ENCODE peak calls at places on chromosome 10, in four cellular contexts. P, G, V and A are unnamed samples.

GRCh38 chr10:3151889-3152565 is 20.6 kb downstream of the PITRM1 start:
- DNase-seq in V (no peak), G (no peak), P (no peak), A (no peak)

GRCh38 chr10:3807221-3807927 is 22.4 kb upstream of the KLF6 start:
- DNase-seq in V (no peak), P (no peak), G (no peak), A (no peak)

GRCh38 chr10:60960913-60961312 is 16.9 kb upstream of the RHOBTB1 start:
- DNase-seq in P (no peak), G (no peak), V (no peak), A (no peak)

GRCh38 chr10:15715619-15716227 is 4.0 kb downstream of the ITGA8 start:
- DNase-seq in V (no peak), P (no peak), G (no peak), A (no peak)

GRCh38 chr10:17210361-17210760 is 8.9 kb upstream of the TRDMT1 start:
- DNase-seq in P (no peak), G (no peak), V (no peak), A (no peak)

GRCh38 chr10:77457266-77457665 is 180.3 kb downstream of the KCNMA1 start:
- DNase-seq in V (no peak), P (no peak), G (no peak), A (no peak)

GRCh38 chr10:76786673-76787072 is 850.9 kb downstream of the KCNMA1 start:
- DNase-seq in P (no peak), G (no peak), V (no peak), A (no peak)

GRCh38 chr10:76657337-76658012 is 980.1 kb downstream of the KCNMA1 start:
- DNase-seq in V (no peak), G (no peak), P (no peak), A (no peak)

GRCh38 chr10:22810643-22811254 is 96.4 kb upstream of the PIP4K2A start:
- DNase-seq in P (no peak), G (no peak), V (no peak), A (no peak)

GRCh38 chr10:114751856-114752255 is 69.7 kb upstream of the FHIP2A start:
- DNase-seq in V (no peak), P (no peak), G (no peak), A (no peak)

GRCh38 chr10:114483575-114483974 is 79.3 kb upstream of the AFAP1L2 start:
- DNase-seq in P (no peak), V (no peak), G (no peak), A (no peak)

GRCh38 chr10:102196893-102197292 is 29.2 kb upstream of the ELOVL3 start:
- DNase-seq in P (no peak), G (no peak), V (no peak), A (no peak)

GRCh38 chr10:97676770-97677581 is 10.1 kb downstream of the AVPI1 start:
- DNase-seq in V (no peak), G (no peak), P (no peak), A (no peak)

GRCh38 chr10:104802941-104803340 is 161.9 kb downstream of the SORCS3 start:
- DNase-seq in G (no peak), P (no peak), V (no peak), A (no peak)

GRCh38 chr10:6755891-6756460 is 175.9 kb upstream of the PRKCQ start:
- DNase-seq in V (no peak), G (no peak), P (no peak), A (no peak)

GRCh38 chr10:95474228-95475002 is 86.8 kb downstream of the SORBS1 start:
- DNase-seq in V (no peak), P (peak; percentile 45), G (no peak), A (no peak)

GRCh38 chr10:60480865-60481563 is 91.3 kb upstream of the ANK3 start:
- DNase-seq in P (peak; percentile 47), V (peak; percentile 12), G (no peak), A (peak; percentile 61)

GRCh38 chr10:91410638-91411367 is 659 bp downstream of the HECTD2 start:
- DNase-seq in P (peak; percentile 20), G (no peak), V (no peak), A (no peak)

GRCh38 chr10:3861785-3862184 is 76.8 kb upstream of the KLF6 start:
- DNase-seq in G (peak; percentile 48), V (peak; percentile 44), P (no peak), A (no peak)

GRCh38 chr10:6239213-6239991 is 36.7 kb downstream of the PFKFB3 start:
- DNase-seq in G (no peak), P (peak; percentile 50), V (no peak), A (peak; percentile 92)

GRCh38 chr10:25805986-25806385 is 128.0 kb upstream of the MYO3A start:
- DNase-seq in G (no peak), P (no peak), V (no peak), A (no peak)

GRCh38 chr10:50439187-50439586 is 184.6 kb downstream of the SGMS1 start:
- DNase-seq in G (no peak), P (no peak), V (no peak), A (no peak)

GRCh38 chr10:102813734-102814455 is 23.3 kb downstream of the CYP17A1 start:
- DNase-seq in P (no peak), G (no peak), V (no peak), A (no peak)

GRCh38 chr10:4067552-4068254 is 282.7 kb upstream of the KLF6 start:
- DNase-seq in G (no peak), P (no peak), V (no peak), A (no peak)

GRCh38 chr10:29482591-29483421 is 152.0 kb downstream of the SVIL start:
- DNase-seq in V (no peak), P (no peak), G (no peak), A (no peak)

GRCh38 chr10:57716884-57717283 is 550.8 kb downstream of the IPMK start:
- DNase-seq in G (no peak), P (no peak), V (no peak), A (no peak)

GRCh38 chr10:125214283-125214570 is 53.9 kb upstream of the CTBP2 start:
- DNase-seq in G (no peak), P (no peak), V (no peak), A (no peak)

GRCh38 chr10:79473511-79474095 is 28.2 kb upstream of the ZCCHC24 start:
- DNase-seq in V (no peak), G (no peak), P (no peak), A (no peak)

GRCh38 chr10:115774721-115775120 is 498.3 kb downstream of the GFRA1 start:
- DNase-seq in V (no peak), G (no peak), P (no peak), A (no peak)

GRCh38 chr10:31929260-31929985 is 792 bp upstream of the ARHGAP12 start:
- DNase-seq in V (peak; percentile 70), G (peak; percentile 68), P (peak; percentile 50), A (no peak)

GRCh38 chr10:5147981-5148677 is 36.8 kb downstream of the AKR1C8 start:
- DNase-seq in G (no peak), P (no peak), V (no peak), A (no peak)
- H3K27ac ChIP-seq in G (no peak overlapping the region), P (no peak overlapping the region), V (peak overlapping the region; percentile 90), A (no peak overlapping the region)

DNA sequence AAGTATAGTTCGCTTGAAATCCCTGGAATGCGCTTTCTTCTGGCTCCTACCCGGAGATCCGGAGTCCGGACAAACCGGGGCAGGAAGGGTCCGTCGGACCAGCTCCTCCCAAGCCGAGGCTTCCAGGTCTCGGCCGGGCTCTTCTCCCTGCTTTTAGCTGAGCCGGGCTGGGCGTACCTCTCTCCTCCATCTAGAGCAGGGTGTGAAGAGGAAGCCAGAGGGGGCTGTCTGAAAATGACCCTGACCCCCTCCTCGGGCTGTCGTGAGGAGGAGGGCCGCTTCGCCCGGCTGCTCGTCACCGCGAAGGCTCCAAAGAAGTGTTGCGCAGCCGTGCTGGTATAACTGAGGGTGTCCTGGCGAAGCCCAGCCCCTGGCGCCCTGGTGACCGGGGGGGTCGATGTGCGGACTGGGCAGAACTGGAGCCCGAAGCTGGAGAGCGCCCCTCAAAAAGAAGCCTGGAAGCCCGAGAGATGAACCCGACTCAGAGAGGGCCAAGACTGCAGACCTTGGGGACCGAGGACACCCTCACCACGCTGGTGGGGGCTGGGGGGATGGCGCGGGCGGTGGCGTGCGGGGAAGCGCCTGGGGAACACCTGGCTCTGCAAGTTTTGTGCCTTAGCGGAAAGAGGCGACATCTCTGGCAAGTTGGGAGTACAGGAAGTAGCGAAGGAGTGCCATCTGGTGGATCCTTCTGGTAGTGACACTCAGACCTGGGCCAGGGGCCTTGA is 5.7 kb downstream of the KAZALD1 start:
- DNase-seq in G (peak; percentile 75), V (peak; percentile 75), P (peak; percentile 79), A (no peak)
- TF ChIP-seq CTCF in G (peak; percentile 89), V (peak; percentile 77), P (peak; percentile 93), A (peak; percentile 95)

GRCh38 chr10:62239994-62240393 is 28.6 kb downstream of the RTKN2 start:
- DNase-seq in P (no peak), G (no peak), V (no peak), A (no peak)

GRCh38 chr10:62244785-62245595 is 23.7 kb downstream of the RTKN2 start:
- DNase-seq in P (peak; percentile 70), V (no peak), G (no peak), A (no peak)

GRCh38 chr10:62238880-62239279 is 29.8 kb downstream of the RTKN2 start:
- DNase-seq in G (no peak), P (no peak), V (no peak), A (no peak)

GRCh38 chr10:62244088-62244487 is 24.6 kb downstream of the RTKN2 start:
- DNase-seq in V (no peak), P (no peak), G (no peak), A (no peak)

DNA sequence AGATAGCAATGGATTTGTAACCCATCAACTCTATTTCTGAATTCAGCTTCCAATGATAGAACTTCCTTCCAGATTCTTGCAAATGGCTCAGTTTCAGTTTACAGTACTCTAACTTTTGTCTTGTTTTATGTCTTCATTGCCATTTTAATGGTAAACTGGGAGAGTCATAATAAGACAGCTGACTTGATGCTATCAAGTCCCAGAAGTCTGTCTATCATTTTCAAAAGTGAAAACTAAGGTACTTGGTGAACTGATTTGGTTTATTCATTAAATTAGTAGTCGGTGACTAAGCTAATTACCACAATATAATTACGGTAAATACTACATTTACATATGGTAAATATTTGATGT is 25.0 kb downstream of the RTKN2 start:
- DNase-seq in G (no peak), P (no peak), V (no peak), A (no peak)
- H3K4me3 ChIP-seq in G (peak overlapping the region; percentile 15), P (peak overlapping the region; percentile 19), V (no peak overlapping the region), A (peak overlapping the region; percentile 7)

DNA sequence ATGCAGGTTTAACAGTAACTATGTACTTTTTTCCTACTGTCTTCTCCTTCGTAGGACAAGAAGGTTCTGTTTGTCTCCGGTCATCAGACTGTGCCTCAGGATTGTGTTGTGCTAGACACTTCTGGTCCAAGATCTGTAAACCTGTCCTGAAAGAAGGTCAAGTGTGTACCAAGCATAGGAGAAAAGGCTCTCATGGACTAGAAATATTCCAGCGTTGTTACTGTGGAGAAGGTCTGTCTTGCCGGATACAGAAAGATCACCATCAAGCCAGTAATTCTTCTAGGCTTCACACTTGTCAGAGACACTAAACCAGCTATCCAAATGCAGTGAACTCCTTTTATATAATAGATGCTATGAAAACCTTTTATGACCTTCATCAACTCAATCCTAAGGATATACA is 2.4 kb downstream of the DKK1 start:
- DNase-seq in V (no peak), P (no peak), G (no peak), A (no peak)
- H3K27ac ChIP-seq in V (no peak overlapping the region), P (no peak overlapping the region), G (no peak overlapping the region), A (peak overlapping the region; percentile 100)